ENCODE peak calls at places on chromosome 9, in ten cellular contexts. R is astrocyte; S is breast epithelium; H is neuronal stem cell; V is K562; W is cardiac muscle cell; F is effector memory CD4-positive, alpha-beta T cell; Z is CD4-positive, alpha-beta T cell; A is IMR-90; U is iPS DF 6.9. K is an unnamed sample.

GRCh38 chr9:121885345-121885901 is 207.7 kb downstream of the TTLL11 start:
- DNase-seq in R (peak; percentile 93), S (no peak), H (no peak), V (no peak), W (no peak), F (no peak), Z (no peak), A (peak; percentile 86), U (no peak), K (no peak)

GRCh38 chr9:115531410-115532130 is 413.6 kb upstream of the TNC start:
- DNase-seq in R (peak; percentile 93), S (no peak), H (no peak), V (no peak), W (peak; percentile 24), F (no peak), Z (no peak), A (peak; percentile 90), U (no peak), K (no peak)

GRCh38 chr9:98839724-98840123 is 32.3 kb downstream of the GALNT12 start:
- DNase-seq in R (no peak), S (no peak), H (no peak), V (no peak), W (no peak), F (no peak), Z (no peak), A (no peak), U (no peak), K (no peak)

GRCh38 chr9:13160051-13160450 is 119.4 kb downstream of the MPDZ start:
- DNase-seq in R (no peak), S (no peak), H (no peak), V (no peak), W (no peak), F (no peak), Z (no peak), A (no peak), U (no peak), K (no peak)

GRCh38 chr9:126956929-126957686 is 42.5 kb downstream of the RALGPS1 start:
- DNase-seq in R (peak; percentile 58), S (no peak), H (peak; percentile 20), V (peak; percentile 22), W (peak; percentile 50), F (no peak), Z (no peak), A (peak; percentile 81), U (no peak), K (no peak)

GRCh38 chr9:126348911-126349550 is 22.4 kb downstream of the MVB12B start:
- DNase-seq in R (no peak), S (no peak), H (no peak), V (no peak), W (no peak), F (no peak), Z (no peak), A (no peak), U (no peak), K (no peak)

GRCh38 chr9:98714833-98715232 is 6.1 kb upstream of the GABBR2 start:
- DNase-seq in R (no peak), S (no peak), H (no peak), V (no peak), W (no peak), F (no peak), Z (no peak), A (no peak), U (no peak), K (no peak)

GRCh38 chr9:84851935-84852585 is 182.5 kb downstream of the NTRK2 start:
- DNase-seq in R (peak; percentile 96), S (peak; percentile 56), H (peak; percentile 65), V (no peak), W (peak; percentile 94), F (no peak), Z (no peak), A (peak; percentile 11), U (peak; percentile 31), K (no peak)

GRCh38 chr9:121815556-121816448 is 164.4 kb downstream of the DAB2IP start:
- DNase-seq in R (no peak), S (peak; percentile 31), H (no peak), V (no peak), W (no peak), F (no peak), Z (no peak), A (no peak), U (no peak), K (no peak)

GRCh38 chr9:130002320-130002719 is 40.7 kb downstream of the FNBP1 start:
- DNase-seq in R (no peak), S (no peak), H (no peak), V (no peak), W (no peak), F (no peak), Z (no peak), A (no peak), U (no peak), K (no peak)

GRCh38 chr9:121537283-121537682 is 37.6 kb upstream of the GGTA1 start:
- DNase-seq in R (no peak), S (no peak), H (no peak), V (no peak), W (peak; percentile 30), F (no peak), Z (no peak), A (no peak), U (no peak), K (no peak)

GRCh38 chr9:89096807-89097206 is 81.8 kb downstream of the SHC3 start:
- DNase-seq in R (no peak), S (no peak), H (no peak), V (no peak), W (no peak), F (no peak), Z (no peak), A (no peak), U (peak; percentile 9), K (no peak)

GRCh38 chr9:133089271-133089671 is 27.5 kb downstream of the CEL start:
- DNase-seq in R (no peak), S (no peak), H (no peak), V (peak; percentile 59), W (no peak), F (no peak), Z (no peak), A (no peak), U (no peak), K (no peak)

GRCh38 chr9:102867488-102867887 is 127.6 kb upstream of the CYLC2 start:
- DNase-seq in R (peak; percentile 85), S (no peak), H (no peak), V (no peak), W (no peak), F (no peak), Z (no peak), A (no peak), U (no peak), K (no peak)

GRCh38 chr9:19493845-19494244 is 85.0 kb downstream of the ACER2 start:
- DNase-seq in R (no peak), S (no peak), H (no peak), V (no peak), W (no peak), F (no peak), Z (no peak), A (no peak), U (no peak), K (no peak)

GRCh38 chr9:35313911-35314310 is 152.1 kb downstream of the UNC13B start:
- DNase-seq in R (peak; percentile 87), S (no peak), H (no peak), V (no peak), W (peak; percentile 23), F (no peak), Z (no peak), A (peak; percentile 29), U (no peak), K (no peak)

GRCh38 chr9:92917176-92917800 is 30.0 kb upstream of the FGD3 start:
- DNase-seq in R (no peak), S (no peak), H (no peak), V (no peak), W (no peak), F (no peak), Z (no peak), A (no peak), U (no peak), K (no peak)

GRCh38 chr9:19036611-19037010 is 3.6 kb upstream of the SAXO1 start:
- DNase-seq in R (no peak), S (no peak), H (no peak), V (no peak), W (no peak), F (no peak), Z (no peak), A (no peak), U (no peak), K (no peak)

GRCh38 chr9:2243666-2244555 is 228.8 kb downstream of the SMARCA2 start:
- DNase-seq in R (no peak), S (no peak), H (no peak), V (no peak), W (peak; percentile 60), F (no peak), Z (no peak), A (no peak), U (no peak), K (no peak)

GRCh38 chr9:40907657-40908624 is 220.5 kb downstream of the FOXD4L6 start:
- DNase-seq in R (no peak), S (no peak), H (no peak), V (no peak), W (no peak), F (no peak), Z (no peak), A (no peak), U (no peak), K (no peak)
- H3K9me3 ChIP-seq in R (peaks cover 49% of the 10 kb centered on the region), S (peaks cover 100% of the 10 kb centered on the region), H (peaks cover 25% of the 10 kb centered on the region), V (peaks cover 1% of the 10 kb centered on the region), W (peaks cover 32% of the 10 kb centered on the region), F (peaks cover 43% of the 10 kb centered on the region), Z (peaks cover 96% of the 10 kb centered on the region), A (peaks cover 54% of the 10 kb centered on the region), U (peaks cover 3% of the 10 kb centered on the region), K (peaks cover 46% of the 10 kb centered on the region)

GRCh38 chr9:101408374-101409078 is 9.9 kb downstream of the ZNF189 start:
- DNase-seq in R (no peak), S (no peak), H (no peak), V (no peak), W (no peak), F (no peak), Z (no peak), A (no peak), U (no peak), K (no peak)
- H3K9me3 ChIP-seq in R (peaks cover 38% of the 10 kb centered on the region), S (peaks cover 98% of the 10 kb centered on the region), H (peaks cover 32% of the 10 kb centered on the region), V (peaks cover 52% of the 10 kb centered on the region), W (peaks cover 13% of the 10 kb centered on the region), F (peaks cover 44% of the 10 kb centered on the region), Z (peaks cover 76% of the 10 kb centered on the region), A (peaks cover 64% of the 10 kb centered on the region), U (peaks cover 14% of the 10 kb centered on the region), K (peaks cover 48% of the 10 kb centered on the region)

DNA sequence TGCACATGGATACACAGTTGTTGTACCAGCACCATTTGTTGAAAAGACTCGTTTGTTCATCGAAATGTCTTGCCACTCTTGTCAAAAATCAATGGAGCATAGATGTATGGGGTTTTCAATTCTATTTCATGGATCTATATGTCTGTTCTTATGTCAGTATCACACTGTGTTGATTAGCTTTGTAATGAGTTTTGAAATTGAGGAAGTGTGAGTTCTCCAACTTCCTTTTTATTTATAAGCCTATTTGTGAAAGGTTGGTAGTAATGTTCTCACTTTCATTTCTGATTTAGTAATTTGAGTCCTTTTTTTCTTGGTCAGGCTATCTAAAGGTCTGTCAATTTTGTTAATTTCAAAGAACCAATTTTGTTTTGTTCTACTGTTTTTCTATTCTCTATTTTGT is 26.1 kb downstream of the ZNF510 start:
- DNase-seq in R (no peak), S (no peak), H (no peak), V (no peak), W (no peak), F (no peak), Z (no peak), A (no peak), U (no peak), K (no peak)
- H3K9me3 ChIP-seq in R (peaks cover 37% of the 10 kb centered on the region), S (peaks cover 98% of the 10 kb centered on the region), H (peaks cover 24% of the 10 kb centered on the region), V (peaks cover 6% of the 10 kb centered on the region), W (peaks cover 7% of the 10 kb centered on the region), F (peaks cover 50% of the 10 kb centered on the region), Z (peaks cover 80% of the 10 kb centered on the region), A (peaks cover 33% of the 10 kb centered on the region), U (peaks cover 5% of the 10 kb centered on the region), K (peaks cover 17% of the 10 kb centered on the region)

GRCh38 chr9:25505644-25506043 is 172.6 kb downstream of the TUSC1 start:
- DNase-seq in R (no peak), S (no peak), H (no peak), V (no peak), W (no peak), F (no peak), Z (no peak), A (no peak), U (no peak), K (no peak)
- H3K9me3 ChIP-seq in R (no peaks in the 10 kb centered on the region), S (peaks cover 17% of the 10 kb centered on the region), H (peaks cover 10% of the 10 kb centered on the region), V (no peaks in the 10 kb centered on the region), W (no peaks in the 10 kb centered on the region), F (peaks cover 4% of the 10 kb centered on the region), Z (peaks cover 10% of the 10 kb centered on the region), A (peaks cover 8% of the 10 kb centered on the region), U (no peaks in the 10 kb centered on the region), K (no peaks in the 10 kb centered on the region)